ENCODE peak calls at places on chromosomes 12 and 14, in four cellular contexts. R is CD8-positive, alpha-beta T cell; K is hepatocyte; T is esophagus squamous epithelium. L is an unnamed sample.

GRCh38 chr12:27821259-27821973 is 41.4 kb upstream of the MANSC4 start:
- DNase-seq in T (no peak), K (peak; percentile 82), R (no peak), L (peak; percentile 86)

GRCh38 chr14:24982472-24983155 is 67.3 kb downstream of the STXBP6 start:
- DNase-seq in T (no peak), R (no peak), K (peak; percentile 69), L (no peak)

GRCh38 chr14:105487449-105487985 is 831 bp downstream of the CRIP1 start:
- DNase-seq in K (no peak), T (no peak), R (peak; percentile 63), L (no peak)

GRCh38 chr12:122072031-122072970 is 6.3 kb upstream of the MLXIP start:
- DNase-seq in R (no peak), K (peak; percentile 69), T (no peak), L (peak; percentile 45)

GRCh38 chr12:78863482-78864427 is 819 bp upstream of the SYT1 start:
- DNase-seq in K (peak; percentile 57), T (no peak), R (no peak), L (peak; percentile 43)

GRCh38 chr12:76368230-76368629 is 20.0 kb upstream of the BBS10 start:
- DNase-seq in K (no peak), R (no peak), T (no peak), L (no peak)

GRCh38 chr12:121539908-121540307 is 40.9 kb downstream of the KDM2B start:
- DNase-seq in R (no peak), T (no peak), K (no peak), L (no peak)

GRCh38 chr12:1277905-1278304 is 286.9 kb downstream of the ERC1 start:
- DNase-seq in T (no peak), R (peak; percentile 19), K (no peak), L (peak; percentile 75)

GRCh38 chr12:27592548-27592947 is 68.5 kb downstream of the PPFIBP1 start:
- DNase-seq in K (peak; percentile 21), R (no peak), T (no peak), L (no peak)

GRCh38 chr14:90805662-90806548 is 10.3 kb downstream of the TTC7B start:
- DNase-seq in R (no peak), K (no peak), T (no peak), L (peak; percentile 38)

GRCh38 chr14:103132381-103133212 is 9.3 kb downstream of the TNFAIP2 start:
- DNase-seq in R (no peak), K (no peak), T (no peak), L (peak; percentile 71)

GRCh38 chr14:31292962-31293616 is 85.5 kb upstream of the HECTD1 start:
- DNase-seq in K (no peak), R (no peak), T (no peak), L (no peak)

GRCh38 chr14:60768602-60769001 is 34.0 kb downstream of the MNAT1 start:
- DNase-seq in T (no peak), R (no peak), K (no peak), L (no peak)

GRCh38 chr14:90373887-90374286 is 22.9 kb upstream of the CALM1 start:
- DNase-seq in K (peak; percentile 47), T (no peak), R (no peak), L (no peak)

GRCh38 chr14:85762523-85762922 is 232.6 kb downstream of the FLRT2 start:
- DNase-seq in K (no peak), R (no peak), T (no peak), L (no peak)

GRCh38 chr12:43836455-43836989 is 641 bp downstream of the TMEM117 start:
- DNase-seq in T (no peak), K (peak; percentile 40), R (no peak), L (peak; percentile 51)

GRCh38 chr14:68011629-68012028 is 192.1 kb downstream of the RAD51B start:
- DNase-seq in R (no peak), K (no peak), T (no peak), L (peak; percentile 69)

GRCh38 chr12:44053550-44054243 is 217.8 kb downstream of the TMEM117 start:
- DNase-seq in K (no peak), T (no peak), R (no peak), L (peak; percentile 91)

GRCh38 chr14:94355191-94355794 is 32.2 kb upstream of the SERPINA6 start:
- DNase-seq in R (no peak), K (peak; percentile 58), T (no peak), L (peak; percentile 10)

GRCh38 chr12:57175428-57176138 is 28.2 kb upstream of the LRP1-AS start:
- DNase-seq in K (peak; percentile 70), R (no peak), T (no peak), L (peak; percentile 66)

GRCh38 chr12:129532707-129533499 is 370.9 kb downstream of the TMEM132D start:
- DNase-seq in R (no peak), T (no peak), K (no peak), L (no peak)

GRCh38 chr14:105059035-105059916 is 6.0 kb downstream of the GPR132 start:
- DNase-seq in K (no peak), R (peak; percentile 48), T (no peak), L (no peak)

GRCh38 chr12:6452908-6453630 is 1.2 kb downstream of the TAPBPL start:
- DNase-seq in K (no peak), T (no peak), R (no peak), L (no peak)

GRCh38 chr14:101719708-101720107 is 41.8 kb upstream of the PPP2R5C start:
- DNase-seq in T (no peak), R (no peak), K (no peak), L (peak; percentile 60)

GRCh38 chr14:69571449-69571878 is 3.2 kb downstream of the CCDC177 start:
- DNase-seq in R (no peak), T (no peak), K (no peak), L (peak; percentile 27)
- H3K27me3 ChIP-seq in R (peaks cover 14% of the 10 kb centered on the region), T (peaks cover 100% of the 10 kb centered on the region), K (peaks cover 73% of the 10 kb centered on the region), L (peaks cover 99% of the 10 kb centered on the region)

GRCh38 chr12:32399045-32399372 is 349 bp upstream of the FGD4 start:
- DNase-seq in K (no peak), T (no peak), R (no peak), L (no peak)
- H3K27ac ChIP-seq in K (peak overlapping the region; percentile 90), T (peak overlapping the region; percentile 94), R (no peak overlapping the region), L (no peak overlapping the region)

GRCh38 chr14:89243765-89244164 is 173.3 kb downstream of the FOXN3 start:
- DNase-seq in R (no peak), T (no peak), K (no peak), L (no peak)

GRCh38 chr14:89245802-89246201 is 171.2 kb downstream of the FOXN3 start:
- DNase-seq in K (no peak), R (no peak), T (no peak), L (no peak)

GRCh38 chr14:89243286-89243685 is 173.7 kb downstream of the FOXN3 start:
- DNase-seq in K (no peak), T (no peak), R (no peak), L (no peak)

GRCh38 chr14:89246290-89246689 is 170.7 kb downstream of the FOXN3 start:
- DNase-seq in K (no peak), T (no peak), R (no peak), L (no peak)

GRCh38 chr14:89244720-89245119 is 172.3 kb downstream of the FOXN3 start:
- DNase-seq in K (no peak), R (no peak), T (no peak), L (no peak)
- H3K4me3 ChIP-seq in K (no peak overlapping the region), R (no peak overlapping the region), T (no peak overlapping the region), L (no peak overlapping the region)

GRCh38 chr12:93571360-93571853 is 1.1 kb upstream of the SOCS2 start:
- DNase-seq in R (peak; percentile 18), K (peak; percentile 78), T (no peak), L (peak; percentile 57)
- H3K27me3 ChIP-seq in R (no peaks in the 10 kb centered on the region), K (peaks cover 14% of the 10 kb centered on the region), T (peaks cover 34% of the 10 kb centered on the region), L (no peaks in the 10 kb centered on the region)